ENCODE peak calls at places on chromosomes 13 and 19, in six cellular contexts. One of them, this sample, is unnamed.

GRCh38 chr19:1273263-1274041 is 1.9 kb upstream of the FAM174C start:
- DNase-seq in IMR-90: no peak
- DNase-seq in H1: no peak
- DNase-seq in mesenchymal stem cell: no peak
- DNase-seq in H9: no peak
- DNase-seq in neuronal stem cell: no peak
- DNase-seq in this sample: peak

GRCh38 chr13:80379245-80379644 is 38.3 kb upstream of the SPRY2 start:
- DNase-seq in H9: no peak
- DNase-seq in neuronal stem cell: no peak
- DNase-seq in H1: no peak
- DNase-seq in mesenchymal stem cell: peak
- DNase-seq in IMR-90: peak
- DNase-seq in this sample: no peak

GRCh38 chr19:801861-802496 is 4.7 kb downstream of the PTBP1 start:
- DNase-seq in H1: no peak
- DNase-seq in mesenchymal stem cell: no peak
- DNase-seq in H9: peak
- DNase-seq in neuronal stem cell: no peak
- DNase-seq in IMR-90: peak
- DNase-seq in this sample: no peak

GRCh38 chr13:21435710-21436151 is 23.4 kb downstream of the ZDHHC20 start:
- DNase-seq in IMR-90: peak
- DNase-seq in H1: no peak
- DNase-seq in H9: no peak
- DNase-seq in mesenchymal stem cell: peak
- DNase-seq in neuronal stem cell: no peak
- DNase-seq in this sample: peak

GRCh38 chr19:19271828-19272599 is 1.1 kb downstream of the TM6SF2 start:
- DNase-seq in mesenchymal stem cell: no peak
- DNase-seq in H1: no peak
- DNase-seq in neuronal stem cell: no peak
- DNase-seq in H9: no peak
- DNase-seq in IMR-90: no peak
- DNase-seq in this sample: no peak

GRCh38 chr19:40803857-40804782 is 5.1 kb downstream of the EGLN2 start:
- DNase-seq in H9: peak
- DNase-seq in IMR-90: no peak
- DNase-seq in H1: no peak
- DNase-seq in neuronal stem cell: no peak
- DNase-seq in mesenchymal stem cell: no peak
- DNase-seq in this sample: no peak

GRCh38 chr13:67267136-67267535 is 37.0 kb upstream of the PCDH9 start:
- DNase-seq in neuronal stem cell: no peak
- DNase-seq in H1: no peak
- DNase-seq in mesenchymal stem cell: no peak
- DNase-seq in H9: no peak
- DNase-seq in IMR-90: peak
- DNase-seq in this sample: no peak

GRCh38 chr19:29381353-29382203 is 144.2 kb upstream of the VSTM2B start:
- DNase-seq in IMR-90: no peak
- DNase-seq in mesenchymal stem cell: no peak
- DNase-seq in neuronal stem cell: no peak
- DNase-seq in H9: peak
- DNase-seq in H1: peak
- DNase-seq in this sample: no peak

GRCh38 chr13:51562011-51562671 is 22.1 kb upstream of the WDFY2 start:
- DNase-seq in H9: no peak
- DNase-seq in H1: no peak
- DNase-seq in neuronal stem cell: no peak
- DNase-seq in mesenchymal stem cell: no peak
- DNase-seq in IMR-90: no peak
- DNase-seq in this sample: no peak

GRCh38 chr19:41223431-41224234 is 4.6 kb downstream of the AXL start:
- DNase-seq in IMR-90: peak
- DNase-seq in H9: peak
- DNase-seq in mesenchymal stem cell: peak
- DNase-seq in H1: peak
- DNase-seq in neuronal stem cell: peak
- DNase-seq in this sample: no peak

GRCh38 chr13:94198666-94199065 is 280.8 kb downstream of the DCT start:
- DNase-seq in H1: no peak
- DNase-seq in neuronal stem cell: no peak
- DNase-seq in mesenchymal stem cell: no peak
- DNase-seq in H9: no peak
- DNase-seq in IMR-90: no peak
- DNase-seq in this sample: no peak

GRCh38 chr13:52713894-52714293 is 25.7 kb downstream of the CNMD start:
- DNase-seq in mesenchymal stem cell: no peak
- DNase-seq in H9: no peak
- DNase-seq in IMR-90: no peak
- DNase-seq in neuronal stem cell: no peak
- DNase-seq in H1: no peak
- DNase-seq in this sample: peak

GRCh38 chr19:5774921-5775320 is 9.6 kb downstream of the PRR22 start:
- DNase-seq in IMR-90: peak
- DNase-seq in mesenchymal stem cell: no peak
- DNase-seq in H9: no peak
- DNase-seq in H1: no peak
- DNase-seq in neuronal stem cell: no peak
- DNase-seq in this sample: no peak

GRCh38 chr13:25752957-25753540 is 298.8 kb downstream of the SHISA2 start:
- DNase-seq in IMR-90: peak
- DNase-seq in H1: no peak
- DNase-seq in neuronal stem cell: no peak
- DNase-seq in H9: no peak
- DNase-seq in mesenchymal stem cell: peak
- DNase-seq in this sample: no peak

GRCh38 chr19:51114087-51114714 is 6.0 kb upstream of the CTU1 start:
- DNase-seq in H1: no peak
- DNase-seq in neuronal stem cell: no peak
- DNase-seq in IMR-90: no peak
- DNase-seq in H9: no peak
- DNase-seq in mesenchymal stem cell: no peak
- DNase-seq in this sample: no peak

GRCh38 chr19:18479964-18480723 is 41.7 kb downstream of the ELL start:
- DNase-seq in H1: no peak
- DNase-seq in H9: no peak
- DNase-seq in mesenchymal stem cell: peak
- DNase-seq in neuronal stem cell: no peak
- DNase-seq in IMR-90: peak
- DNase-seq in this sample: peak

GRCh38 chr19:4014541-4015491 is 7.3 kb downstream of the PIAS4 start:
- DNase-seq in H9: peak
- DNase-seq in mesenchymal stem cell: no peak
- DNase-seq in IMR-90: no peak
- DNase-seq in H1: peak
- DNase-seq in neuronal stem cell: no peak
- DNase-seq in this sample: no peak

GRCh38 chr19:13100031-13100588 is 2.5 kb downstream of the LYL1 start:
- DNase-seq in mesenchymal stem cell: no peak
- DNase-seq in H9: no peak
- DNase-seq in IMR-90: no peak
- DNase-seq in neuronal stem cell: no peak
- DNase-seq in H1: no peak
- DNase-seq in this sample: no peak

GRCh38 chr13:106105153-106105552 is 430.3 kb downstream of the EFNB2 start:
- DNase-seq in IMR-90: peak
- DNase-seq in H1: no peak
- DNase-seq in neuronal stem cell: no peak
- DNase-seq in H9: no peak
- DNase-seq in mesenchymal stem cell: no peak
- DNase-seq in this sample: no peak

GRCh38 chr19:5456836-5457200 is 1.6 kb downstream of the ZNRF4 start:
- DNase-seq in IMR-90: no peak
- DNase-seq in H1: no peak
- DNase-seq in H9: no peak
- DNase-seq in neuronal stem cell: no peak
- DNase-seq in mesenchymal stem cell: no peak
- DNase-seq in this sample: no peak

GRCh38 chr19:16371540-16371986 is 46.9 kb downstream of the KLF2 start:
- DNase-seq in neuronal stem cell: no peak
- DNase-seq in H9: no peak
- DNase-seq in IMR-90: no peak
- DNase-seq in H1: no peak
- DNase-seq in mesenchymal stem cell: no peak
- DNase-seq in this sample: no peak

GRCh38 chr13:74062933-74063332 is 71.3 kb downstream of the KLF12 start:
- DNase-seq in H1: no peak
- DNase-seq in IMR-90: peak
- DNase-seq in H9: no peak
- DNase-seq in mesenchymal stem cell: peak
- DNase-seq in neuronal stem cell: no peak
- DNase-seq in this sample: no peak

GRCh38 chr19:40605201-40605971 is 4.2 kb downstream of the LTBP4 start:
- DNase-seq in mesenchymal stem cell: peak
- DNase-seq in H1: peak
- DNase-seq in IMR-90: peak
- DNase-seq in neuronal stem cell: no peak
- DNase-seq in H9: peak
- DNase-seq in this sample: peak

GRCh38 chr19:6616011-6616410 is 25.1 kb upstream of the CD70 start:
- DNase-seq in neuronal stem cell: no peak
- DNase-seq in IMR-90: no peak
- DNase-seq in H1: no peak
- DNase-seq in H9: no peak
- DNase-seq in mesenchymal stem cell: no peak
- DNase-seq in this sample: no peak

GRCh38 chr13:20713751-20714150 is 10.3 kb downstream of the IL17D start:
- DNase-seq in H1: no peak
- DNase-seq in mesenchymal stem cell: peak
- DNase-seq in neuronal stem cell: no peak
- DNase-seq in IMR-90: peak
- DNase-seq in H9: no peak
- DNase-seq in this sample: no peak

GRCh38 chr13:97284558-97284957 is 62.4 kb downstream of the MBNL2 start:
- DNase-seq in neuronal stem cell: no peak
- DNase-seq in H9: no peak
- DNase-seq in mesenchymal stem cell: no peak
- DNase-seq in IMR-90: peak
- DNase-seq in H1: no peak
- DNase-seq in this sample: no peak

GRCh38 chr19:6048808-6049405 is 61.4 kb downstream of the RFX2 start:
- DNase-seq in neuronal stem cell: peak
- DNase-seq in H1: peak
- DNase-seq in IMR-90: peak
- DNase-seq in mesenchymal stem cell: peak
- DNase-seq in H9: peak
- DNase-seq in this sample: peak

DNA sequence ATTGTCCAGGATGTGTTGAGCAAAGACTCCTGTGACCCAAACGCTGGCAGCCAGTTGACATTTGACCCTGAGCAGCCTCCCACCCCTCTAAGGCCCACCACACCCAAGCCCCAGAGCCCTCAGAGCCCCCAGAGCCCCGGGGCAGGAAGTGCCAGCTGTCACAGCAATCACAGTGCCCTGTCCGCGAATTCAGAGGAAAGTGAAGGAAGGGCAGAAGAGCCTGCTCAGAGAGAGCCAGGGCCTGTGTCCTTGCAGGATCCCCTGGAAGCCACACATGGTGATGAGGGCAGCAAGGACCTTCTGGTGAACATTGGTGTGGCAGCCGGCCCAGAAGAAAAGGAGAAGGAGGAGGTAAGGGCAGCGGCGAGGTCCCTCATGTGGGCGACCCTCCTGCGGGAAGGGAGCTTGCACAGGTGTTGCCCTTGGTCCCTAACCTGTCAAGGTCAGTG is 63.7 kb downstream of the SPATA13 start:
- DNase-seq in neuronal stem cell: no peak
- DNase-seq in H9: no peak
- DNase-seq in H1: no peak
- DNase-seq in mesenchymal stem cell: no peak
- DNase-seq in IMR-90: no peak
- DNase-seq in this sample: no peak
- H3K14ac ChIP-seq in neuronal stem cell: no peak
- H3K14ac ChIP-seq in H9: no peak
- H3K14ac ChIP-seq in H1: no peak
- H3K14ac ChIP-seq in mesenchymal stem cell: no peak
- H3K14ac ChIP-seq in IMR-90: no peak
- H3K14ac ChIP-seq in this sample: no peak

GRCh38 chr13:30685987-30686386 is 49.4 kb upstream of the ALOX5AP start:
- DNase-seq in H9: no peak
- DNase-seq in IMR-90: no peak
- DNase-seq in neuronal stem cell: no peak
- DNase-seq in H1: no peak
- DNase-seq in mesenchymal stem cell: no peak
- DNase-seq in this sample: peak

GRCh38 chr13:30690282-30691188 is 44.8 kb upstream of the ALOX5AP start:
- DNase-seq in H1: no peak
- DNase-seq in mesenchymal stem cell: peak
- DNase-seq in IMR-90: peak
- DNase-seq in neuronal stem cell: no peak
- DNase-seq in H9: no peak
- DNase-seq in this sample: peak

GRCh38 chr13:30685320-30685859 is 50.0 kb upstream of the ALOX5AP start:
- DNase-seq in H9: no peak
- DNase-seq in mesenchymal stem cell: no peak
- DNase-seq in IMR-90: no peak
- DNase-seq in H1: no peak
- DNase-seq in neuronal stem cell: no peak
- DNase-seq in this sample: no peak

GRCh38 chr13:30692108-30692507 is 43.2 kb upstream of the ALOX5AP start:
- DNase-seq in H9: no peak
- DNase-seq in H1: no peak
- DNase-seq in mesenchymal stem cell: no peak
- DNase-seq in neuronal stem cell: no peak
- DNase-seq in IMR-90: no peak
- DNase-seq in this sample: no peak

GRCh38 chr13:30689752-30690151 is 45.6 kb upstream of the ALOX5AP start:
- DNase-seq in neuronal stem cell: no peak
- DNase-seq in mesenchymal stem cell: no peak
- DNase-seq in IMR-90: no peak
- DNase-seq in H1: no peak
- DNase-seq in H9: no peak
- DNase-seq in this sample: peak
- H3K9ac ChIP-seq in neuronal stem cell: no peak
- H3K9ac ChIP-seq in mesenchymal stem cell: peak
- H3K9ac ChIP-seq in IMR-90: peak
- H3K9ac ChIP-seq in H1: no peak
- H3K9ac ChIP-seq in H9: no peak
- H3K9ac ChIP-seq in this sample: no peak

GRCh38 chr19:55641376-55642152 is 762 bp downstream of the ZNF580 start:
- DNase-seq in mesenchymal stem cell: peak
- DNase-seq in IMR-90: peak
- DNase-seq in H9: no peak
- DNase-seq in H1: no peak
- DNase-seq in neuronal stem cell: no peak
- DNase-seq in this sample: no peak
- H3K14ac ChIP-seq in mesenchymal stem cell: no peak
- H3K14ac ChIP-seq in IMR-90: peak
- H3K14ac ChIP-seq in H9: peak
- H3K14ac ChIP-seq in H1: no peak
- H3K14ac ChIP-seq in neuronal stem cell: peak
- H3K14ac ChIP-seq in this sample: peak

DNA sequence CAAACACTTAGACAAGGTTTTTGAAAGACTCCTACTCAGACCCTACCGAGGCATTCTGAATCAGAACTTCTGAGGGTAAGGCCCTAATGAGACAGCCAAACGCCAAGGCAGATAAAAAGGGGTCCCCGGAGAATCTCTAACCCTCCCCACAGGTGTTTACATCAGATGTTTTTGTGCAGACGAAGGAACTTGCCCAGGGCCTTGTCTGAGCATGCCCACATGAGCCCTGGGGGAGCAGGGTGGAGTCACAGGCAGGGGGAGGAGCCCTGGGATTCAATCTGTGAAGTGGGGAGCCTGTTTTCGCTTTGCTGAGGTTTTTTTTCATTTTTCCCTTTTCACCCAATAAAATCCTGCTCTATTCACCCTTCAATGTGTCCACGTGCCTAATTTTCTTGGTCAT is 61.6 kb upstream of the MED4 start:
- DNase-seq in H1: peak
- DNase-seq in H9: peak
- DNase-seq in mesenchymal stem cell: no peak
- DNase-seq in IMR-90: no peak
- DNase-seq in neuronal stem cell: no peak
- DNase-seq in this sample: peak
- H3K9ac ChIP-seq in H1: no peak
- H3K9ac ChIP-seq in H9: no peak
- H3K9ac ChIP-seq in mesenchymal stem cell: peak
- H3K9ac ChIP-seq in IMR-90: no peak
- H3K9ac ChIP-seq in neuronal stem cell: no peak
- H3K9ac ChIP-seq in this sample: no peak

This sample was measured in trophoblast cell.